ENCODE peak calls at places on chromosome 10, in seven cellular contexts. N, X, J, E, G, Q and A are unnamed samples.

GRCh38 chr10:109972372-109973001 is 35.3 kb upstream of the ADD3 start:
- DNase-seq in J (no peak), E (no peak), N (no peak), Q (no peak), G (no peak), X (no peak), A (no peak)

GRCh38 chr10:114508376-114508775 is 104.1 kb upstream of the AFAP1L2 start:
- DNase-seq in J (no peak), E (no peak), Q (no peak), X (no peak), G (no peak), N (no peak), A (no peak)

GRCh38 chr10:69438531-69439349 is 12.5 kb upstream of the TSPAN15 start:
- DNase-seq in G (peak), X (no peak), J (peak), Q (peak), N (no peak), E (peak), A (peak)

GRCh38 chr10:74822583-74823089 is 3.8 kb upstream of the KAT6B start:
- DNase-seq in J (no peak), X (no peak), N (peak), E (no peak), Q (no peak), G (peak), A (peak)

GRCh38 chr10:104123397-104123796 is 1.4 kb downstream of the SFR1 start:
- DNase-seq in J (no peak), G (peak), X (no peak), Q (no peak), N (no peak), E (peak), A (peak)

GRCh38 chr10:22900841-22901601 is 26.8 kb upstream of the ARMC3 start:
- DNase-seq in G (no peak), N (no peak), X (no peak), J (no peak), E (no peak), Q (no peak), A (no peak)

GRCh38 chr10:5584895-5585516 is 60.2 kb downstream of the CALML3 start:
- DNase-seq in E (peak), X (no peak), Q (peak), N (peak), J (peak), G (peak), A (peak)

GRCh38 chr10:43138757-43139241 is 554 bp downstream of the CSGALNACT2 start:
- DNase-seq in E (peak), G (peak), J (no peak), X (peak), Q (peak), N (peak), A (peak)

GRCh38 chr10:4843525-4844180 is 17.6 kb downstream of the AKR1E2 start:
- DNase-seq in E (no peak), G (no peak), Q (no peak), N (no peak), J (no peak), X (no peak), A (no peak)

GRCh38 chr10:95327367-95327766 is 36.6 kb upstream of the PDLIM1 start:
- DNase-seq in N (peak), X (no peak), G (no peak), J (no peak), E (peak), Q (no peak), A (peak)

GRCh38 chr10:29621161-29621560 is 13.6 kb downstream of the SVIL start:
- DNase-seq in E (peak), Q (no peak), G (peak), X (peak), N (no peak), J (no peak), A (no peak)

GRCh38 chr10:36621346-36621745 is 504.1 kb upstream of the ANKRD30A start:
- DNase-seq in E (no peak), X (no peak), Q (no peak), J (no peak), N (peak), G (peak), A (peak)

GRCh38 chr10:91389636-91390512 is 20.3 kb upstream of the HECTD2 start:
- DNase-seq in E (peak), J (peak), G (peak), X (peak), Q (no peak), N (no peak), A (peak)

GRCh38 chr10:122650331-122650730 is 49.3 kb downstream of the C10orf120 start:
- DNase-seq in J (no peak), G (no peak), Q (no peak), E (no peak), N (no peak), X (no peak), A (no peak)

DNA sequence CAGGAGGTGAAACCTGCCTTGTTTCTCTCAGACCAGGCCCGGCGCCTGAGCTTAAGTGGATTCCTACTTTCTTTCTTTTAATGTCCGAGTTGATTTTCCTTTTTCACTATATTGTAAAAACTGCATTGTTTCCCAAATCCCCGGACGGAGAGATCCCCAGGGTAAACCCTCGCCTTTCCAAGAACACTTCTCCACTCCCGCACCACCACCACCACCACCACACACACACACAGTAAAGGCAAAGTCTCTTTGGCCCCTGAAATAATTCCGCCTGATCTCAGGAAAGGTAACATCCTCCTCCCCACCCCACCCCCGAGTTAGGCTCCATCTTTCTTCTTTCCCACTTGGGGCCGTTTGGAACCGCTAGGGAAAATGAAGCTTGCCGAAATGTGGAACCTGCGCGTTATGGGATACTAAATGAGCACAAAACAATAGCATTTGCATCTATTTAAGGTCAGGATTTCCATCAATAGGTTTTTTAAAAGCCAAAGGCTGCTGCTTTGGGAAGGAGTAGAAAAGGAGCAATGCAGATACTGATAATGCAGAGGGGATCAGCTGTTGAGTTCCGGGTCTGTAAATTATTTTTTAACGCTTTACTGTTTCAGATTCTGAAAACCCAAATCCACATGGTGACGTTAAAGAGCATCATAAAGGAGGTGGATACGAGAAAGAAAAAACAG is 2.5 kb downstream of the HPSE2 start:
- DNase-seq in Q (no peak), X (peak), J (no peak), G (no peak), N (no peak), E (no peak), A (no peak)
- TF ChIP-seq EZH2 in Q (no peak), X (peak), J (no peak), G (no peak), N (no peak), E (no peak), A (no peak)

DNA sequence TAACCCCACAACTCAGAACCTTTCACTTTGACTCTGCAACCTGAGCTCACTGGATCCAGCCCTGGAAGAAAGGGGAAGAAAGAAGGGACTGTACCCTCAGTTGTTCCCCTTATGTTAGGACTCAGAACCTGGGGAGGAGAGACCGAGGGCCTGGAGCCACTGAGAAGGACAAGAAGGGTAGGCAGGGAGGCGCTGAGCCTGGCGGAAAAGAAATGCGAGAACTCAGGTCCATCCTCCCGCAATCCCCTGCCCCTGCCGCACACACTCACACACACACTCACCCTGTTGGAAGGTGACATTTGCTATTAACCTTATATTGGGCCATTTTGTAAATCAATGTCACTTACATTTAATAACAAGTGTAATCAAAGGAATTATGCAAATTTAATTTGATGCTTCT is 99.8 kb upstream of the PAX2 start:
- DNase-seq in E (no peak), J (no peak), G (no peak), N (no peak), X (no peak), Q (no peak), A (no peak)
- TF ChIP-seq EZH2 in E (no peak), J (no peak), G (no peak), N (no peak), X (no peak), Q (no peak), A (no peak)

GRCh38 chr10:8037199-8037801 is 17.2 kb upstream of the GATA3 start:
- DNase-seq in G (no peak), Q (no peak), N (no peak), X (peak), J (no peak), E (no peak), A (no peak)
- TF ChIP-seq EZH2 in G (peak), Q (no peak), N (peak), X (peak), J (no peak), E (peak), A (no peak)

GRCh38 chr10:16519908-16520861 is 1.5 kb downstream of the C1QL3 start:
- DNase-seq in N (no peak), X (peak), Q (no peak), G (peak), J (no peak), E (no peak), A (no peak)
- TF ChIP-seq EZH2 in N (peak), X (peak), Q (no peak), G (peak), J (no peak), E (peak), A (no peak)

DNA sequence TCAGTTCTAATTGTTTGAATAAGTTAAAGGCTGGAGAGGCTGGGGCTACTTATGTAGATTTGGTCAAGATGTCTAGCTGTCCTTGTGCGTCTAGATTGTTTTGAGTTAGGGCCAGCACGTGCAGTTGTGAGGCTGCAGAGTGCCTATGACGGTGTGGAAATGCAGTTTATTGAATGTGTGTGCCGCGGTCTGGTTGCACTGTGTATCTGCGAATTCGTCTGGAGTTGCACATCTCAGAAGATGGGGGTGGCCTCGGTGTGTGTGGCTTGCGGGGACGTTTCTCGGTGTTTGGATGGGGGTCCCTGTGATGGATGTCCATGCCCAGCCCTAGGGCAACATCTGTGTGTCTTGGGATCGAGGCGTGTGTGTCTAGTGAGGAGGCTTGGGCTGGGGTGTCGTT is 10.2 kb downstream of the EMX2 start:
- DNase-seq in X (no peak), Q (no peak), G (peak), J (no peak), E (no peak), N (no peak), A (no peak)
- TF ChIP-seq EZH2 in X (peak), Q (no peak), G (no peak), J (no peak), E (peak), N (peak), A (no peak)

GRCh38 chr10:132786279-132786528 is 257 bp upstream of the NKX6-2 start:
- DNase-seq in E (no peak), J (no peak), G (no peak), N (no peak), Q (no peak), X (no peak), A (no peak)

GRCh38 chr10:132788180-132788830 is 2.4 kb upstream of the NKX6-2 start:
- DNase-seq in Q (no peak), G (peak), X (peak), E (no peak), N (no peak), J (no peak), A (peak)

GRCh38 chr10:132787253-132788179 is 1.6 kb upstream of the NKX6-2 start:
- DNase-seq in X (peak), G (no peak), E (no peak), N (no peak), J (no peak), Q (no peak), A (no peak)

GRCh38 chr10:132785433-132786278 is at the start of gene NKX6-2:
- DNase-seq in N (no peak), Q (no peak), J (no peak), G (peak), E (no peak), X (peak), A (no peak)

GRCh38 chr10:132786529-132787252 is 744 bp upstream of the NKX6-2 start:
- DNase-seq in E (no peak), N (no peak), G (no peak), Q (no peak), J (no peak), X (no peak), A (no peak)
- TF ChIP-seq EZH2 in E (peak), N (peak), G (peak), Q (no peak), J (no peak), X (peak), A (peak)

GRCh38 chr10:100747826-100748231 is 2.4 kb downstream of the PAX2 start:
- DNase-seq in J (no peak), G (no peak), N (no peak), X (peak), E (no peak), Q (no peak), A (no peak)

GRCh38 chr10:100745882-100746412 is 565 bp downstream of the PAX2 start:
- DNase-seq in J (no peak), Q (no peak), N (no peak), X (peak), E (no peak), G (no peak), A (no peak)

GRCh38 chr10:100746413-100746931 is 1.1 kb downstream of the PAX2 start:
- DNase-seq in Q (no peak), G (no peak), E (no peak), N (no peak), X (no peak), J (no peak), A (no peak)

GRCh38 chr10:100748251-100749058 is 3.1 kb downstream of the PAX2 start:
- DNase-seq in Q (no peak), J (no peak), X (peak), E (no peak), N (no peak), G (no peak), A (no peak)

GRCh38 chr10:100747061-100747825 is 1.9 kb downstream of the PAX2 start:
- DNase-seq in E (no peak), N (no peak), Q (no peak), G (no peak), J (no peak), X (no peak), A (no peak)
- TF ChIP-seq EZH2 in E (peak), N (no peak), Q (no peak), G (no peak), J (no peak), X (peak), A (no peak)